ENCODE peak calls at places on chromosomes 5 and 9, in six cellular contexts. B is fibroblast of the aortic adventitia, P is KG1, V is Calu3, E is LNCaP clone FGC, S is cardiac muscle cell. W is an unnamed sample.

GRCh38 chr5:14376789-14377188 is 204.8 kb upstream of the OTULINL start:
- DNase-seq in B (no peak), S (no peak), V (no peak), E (no peak), P (no peak), W (no peak)

GRCh38 chr9:89601306-89601705 is 3.5 kb upstream of the GADD45G start:
- DNase-seq in V (no peak), S (no peak), E (no peak), B (no peak), P (no peak), W (no peak)

GRCh38 chr9:89078421-89078820 is 87.2 kb downstream of the S1PR3 start:
- DNase-seq in S (no peak), B (no peak), V (no peak), P (no peak), E (no peak), W (no peak)

GRCh38 chr9:27393054-27393846 is 96.3 kb upstream of the EQTN start:
- DNase-seq in B (no peak), V (no peak), E (no peak), P (no peak), S (no peak), W (no peak)

GRCh38 chr5:91025449-91025848 is 357.7 kb downstream of the ARRDC3 start:
- DNase-seq in P (no peak), E (no peak), S (no peak), B (no peak), V (no peak), W (no peak)

GRCh38 chr9:95044731-95045508 is 272.6 kb downstream of the FANCC start:
- DNase-seq in E (no peak), S (no peak), V (peak), P (no peak), B (no peak), W (no peak)

GRCh38 chr9:81759680-81760215 is 70.4 kb upstream of the TLE1 start:
- DNase-seq in V (no peak), E (peak), B (peak), S (peak), P (no peak), W (peak)

GRCh38 chr9:137463931-137464290 is 4.8 kb upstream of the NSMF start:
- DNase-seq in S (no peak), E (no peak), P (no peak), B (no peak), V (no peak), W (no peak)

GRCh38 chr9:4591123-4591500 is 71.0 kb upstream of the PLPP6 start:
- DNase-seq in P (no peak), V (no peak), E (peak), B (peak), S (peak), W (peak)

GRCh38 chr9:72193478-72193881 is 44.2 kb downstream of the GDA start:
- DNase-seq in P (no peak), V (no peak), E (no peak), S (no peak), B (no peak), W (no peak)

GRCh38 chr5:5304361-5305035 is 118.0 kb upstream of the ICE1 start:
- DNase-seq in V (no peak), S (no peak), E (no peak), P (no peak), B (peak), W (no peak)

GRCh38 chr9:91305596-91305995 is 56.1 kb downstream of the AUH start:
- DNase-seq in V (no peak), P (no peak), B (no peak), S (no peak), E (no peak), W (no peak)

GRCh38 chr5:1447772-1448361 is 2.6 kb upstream of the SLC6A3 start:
- DNase-seq in S (no peak), E (no peak), P (no peak), V (no peak), B (no peak), W (no peak)

GRCh38 chr5:17190799-17191391 is 26.5 kb upstream of the BASP1 start:
- DNase-seq in S (no peak), B (no peak), P (no peak), V (no peak), E (no peak), W (no peak)

GRCh38 chr5:78569441-78569840 is 79.1 kb downstream of the LHFPL2 start:
- DNase-seq in V (peak), S (peak), P (no peak), B (peak), E (no peak), W (peak)

GRCh38 chr5:149561848-149562247 is 10.6 kb upstream of the CSNK1A1 start:
- DNase-seq in P (no peak), B (peak), V (peak), S (peak), E (no peak), W (peak)

GRCh38 chr9:129938291-129938979 is 103.2 kb downstream of the USP20 start:
- DNase-seq in S (peak), V (no peak), P (no peak), B (peak), E (no peak), W (peak)

GRCh38 chr5:40653221-40654022 is 26.3 kb upstream of the PTGER4 start:
- DNase-seq in V (no peak), E (no peak), P (no peak), B (no peak), S (no peak), W (no peak)

GRCh38 chr5:122844916-122845252 is 529 bp upstream of the SNX24 start:
- DNase-seq in E (no peak), B (no peak), P (no peak), S (no peak), V (no peak), W (no peak)

GRCh38 chr9:135523521-135524129 is 2.4 kb downstream of the LCN1 start:
- DNase-seq in P (no peak), V (no peak), B (no peak), S (no peak), E (no peak), W (no peak)

GRCh38 chr5:122170630-122171029 is 41.3 kb downstream of the ZNF474 start:
- DNase-seq in V (peak), B (no peak), S (peak), P (no peak), E (no peak), W (peak)

GRCh38 chr9:137366891-137367381 is 56.0 kb downstream of the EXD3 start:
- DNase-seq in P (no peak), B (no peak), V (no peak), E (no peak), S (no peak), W (no peak)

GRCh38 chr5:108615216-108615615 is 132.5 kb upstream of the FER start:
- DNase-seq in S (peak), P (no peak), B (no peak), V (no peak), E (no peak), W (no peak)

GRCh38 chr5:138936225-138936967 is 61.3 kb upstream of the LRRTM2 start:
- DNase-seq in P (no peak), V (no peak), S (no peak), B (no peak), E (no peak), W (no peak)

GRCh38 chr9:113649054-113649453 is 185.5 kb downstream of the RGS3 start:
- DNase-seq in B (no peak), V (no peak), P (no peak), S (peak), E (no peak), W (peak)

GRCh38 chr5:66848749-66849641 is 252.8 kb downstream of the MAST4 start:
- DNase-seq in V (no peak), P (no peak), S (peak), E (no peak), B (peak), W (no peak)

GRCh38 chr9:129570450-129571297 is 50.2 kb downstream of the C9orf50 start:
- DNase-seq in B (peak), S (peak), P (no peak), E (no peak), V (peak), W (peak)

GRCh38 chr9:108296056-108296455 is 559.7 kb downstream of the ACTL7B start:
- DNase-seq in S (peak), P (no peak), V (no peak), B (peak), E (no peak), W (peak)

GRCh38 chr5:91089758-91090157 is 293.4 kb downstream of the ARRDC3 start:
- DNase-seq in B (no peak), V (no peak), E (no peak), P (no peak), S (no peak), W (no peak)

GRCh38 chr5:115962565-115963402 is 509 bp downstream of the LVRN start:
- DNase-seq in E (no peak), V (no peak), S (peak), P (no peak), B (no peak), W (no peak)

GRCh38 chr5:30846171-30846570 is 347.3 kb upstream of the CDH6 start:
- DNase-seq in P (no peak), S (no peak), E (no peak), B (peak), V (no peak), W (peak)

GRCh38 chr9:112790231-112790774 is 39.7 kb downstream of the SNX30 start:
- DNase-seq in E (no peak), S (no peak), B (no peak), P (no peak), V (no peak), W (no peak)

GRCh38 chr9:21392270-21392669 is 7.1 kb upstream of the IFNA2 start:
- DNase-seq in P (no peak), B (no peak), S (peak), V (peak), E (peak), W (no peak)

GRCh38 chr9:80836013-80836412 is 853.3 kb downstream of the TLE1 start:
- DNase-seq in P (no peak), E (no peak), S (no peak), V (no peak), B (no peak), W (no peak)

GRCh38 chr9:34647651-34648050 is 1.2 kb downstream of the GALT start:
- DNase-seq in P (no peak), B (no peak), E (no peak), V (no peak), S (no peak), W (no peak)

GRCh38 chr9:129489838-129490582 is 130.9 kb downstream of the C9orf50 start:
- DNase-seq in V (no peak), E (no peak), S (peak), B (peak), P (no peak), W (peak)

GRCh38 chr9:136292026-136292538 is 11.8 kb downstream of the CCDC187 start:
- DNase-seq in B (no peak), P (no peak), S (no peak), E (no peak), V (no peak), W (no peak)

GRCh38 chr9:20623748-20624124 is 1.4 kb upstream of the MLLT3 start:
- DNase-seq in P (no peak), B (peak), E (no peak), S (no peak), V (no peak), W (no peak)

GRCh38 chr5:173454381-173454763 is 126.2 kb upstream of the STC2 start:
- DNase-seq in P (no peak), S (peak), B (peak), V (no peak), E (no peak), W (peak)

W was measured in astrocyte of the spinal cord.